ENCODE peak calls at places on chromosome 3, in five cellular contexts. Z is sigmoid colon, Y is body of pancreas, D is HepG2, I is heart left ventricle. C is an unnamed sample.

GRCh38 chr3:52091566-52092290 is 35.4 kb upstream of the DUSP7 start:
- DNase-seq in D (no peak), Z (peak), I (peak), Y (no peak), C (no peak)

GRCh38 chr3:152053876-152054275 is 180.4 kb downstream of the SUCNR1 start:
- DNase-seq in D (no peak), Y (no peak), I (no peak), Z (no peak), C (no peak)

GRCh38 chr3:106428565-106428994 is 559.8 kb upstream of the CBLB start:
- DNase-seq in I (no peak), Z (peak), D (no peak), Y (no peak), C (no peak)

GRCh38 chr3:40317061-40317676 is 7.7 kb downstream of the EIF1B start:
- DNase-seq in Y (peak), I (no peak), Z (no peak), D (peak), C (peak)

GRCh38 chr3:11592460-11593298 is 51.0 kb downstream of the VGLL4 start:
- DNase-seq in I (no peak), Y (no peak), D (no peak), Z (no peak), C (no peak)

GRCh38 chr3:163508212-163508611 is 1570.1 kb downstream of the SI start:
- DNase-seq in Y (no peak), Z (no peak), I (no peak), D (no peak), C (no peak)

GRCh38 chr3:53718462-53718861 is 127.8 kb downstream of the CHDH start:
- DNase-seq in D (no peak), I (no peak), Z (no peak), Y (no peak), C (peak)

GRCh38 chr3:184626942-184627341 is 65.4 kb downstream of the EPHB3 start:
- DNase-seq in I (no peak), Z (no peak), Y (no peak), D (no peak), C (no peak)

GRCh38 chr3:119647843-119648575 is 12.4 kb downstream of the POPDC2 start:
- DNase-seq in Z (no peak), D (no peak), Y (no peak), I (no peak), C (no peak)

GRCh38 chr3:160001850-160002623 is 13.4 kb downstream of the IL12A start:
- DNase-seq in I (no peak), Z (no peak), D (no peak), Y (no peak), C (no peak)

GRCh38 chr3:27511724-27512422 is 27.7 kb upstream of the SLC4A7 start:
- DNase-seq in D (no peak), I (no peak), Y (no peak), Z (no peak), C (no peak)

GRCh38 chr3:122101646-122102045 is 46.5 kb downstream of the CD86 start:
- DNase-seq in D (peak), Z (no peak), I (no peak), Y (no peak), C (peak)

GRCh38 chr3:186825294-186825821 is 17.2 kb upstream of the ADIPOQ start:
- DNase-seq in Y (no peak), D (no peak), I (no peak), Z (no peak), C (peak)

GRCh38 chr3:37068031-37068430 is 74.7 kb downstream of the MLH1 start:
- DNase-seq in Z (no peak), D (no peak), Y (no peak), I (no peak), C (no peak)

GRCh38 chr3:23859839-23860382 is 54.2 kb downstream of the UBE2E1 start:
- DNase-seq in Z (no peak), Y (no peak), D (no peak), I (no peak), C (no peak)

GRCh38 chr3:176872771-176873209 is 324.5 kb downstream of the TBL1XR1 start:
- DNase-seq in D (peak), Y (peak), I (no peak), Z (no peak), C (peak)

GRCh38 chr3:125281411-125281810 is 68.9 kb upstream of the SLC12A8 start:
- DNase-seq in D (no peak), I (no peak), Y (no peak), Z (no peak), C (no peak)

GRCh38 chr3:138898301-138898700 is 48.6 kb downstream of the FOXL2 start:
- DNase-seq in I (no peak), Y (no peak), Z (no peak), D (no peak), C (no peak)

GRCh38 chr3:13890377-13891016 is 10.6 kb upstream of the WNT7A start:
- DNase-seq in D (no peak), Z (no peak), Y (no peak), I (no peak), C (peak)

GRCh38 chr3:125512135-125512920 is 7.7 kb downstream of the SNX4 start:
- DNase-seq in Y (no peak), D (no peak), I (no peak), Z (no peak), C (no peak)

GRCh38 chr3:9397911-9398714 is 698 bp downstream of the SETD5 start:
- DNase-seq in I (peak), Y (peak), Z (peak), D (peak), C (peak)

GRCh38 chr3:15263120-15263519 is 57.1 kb downstream of the CAPN7 start:
- DNase-seq in D (no peak), Y (no peak), I (no peak), Z (no peak), C (no peak)

GRCh38 chr3:157071744-157072525 is 88.0 kb downstream of the CCNL1 start:
- DNase-seq in I (no peak), Z (no peak), D (no peak), Y (no peak), C (no peak)

GRCh38 chr3:174331095-174331802 is 527.9 kb upstream of the NAALADL2 start:
- DNase-seq in I (no peak), D (no peak), Z (no peak), Y (no peak), C (no peak)

GRCh38 chr3:105014631-105015030 is 352.1 kb upstream of the ALCAM start:
- DNase-seq in D (no peak), Y (no peak), I (no peak), Z (no peak), C (no peak)

GRCh38 chr3:125128861-125129501 is 73.2 kb upstream of the HEG1 start:
- DNase-seq in I (no peak), Z (peak), D (peak), Y (no peak), C (no peak)

GRCh38 chr3:87488725-87489124 is 212.3 kb upstream of the POU1F1 start:
- DNase-seq in Y (no peak), Z (no peak), I (no peak), D (no peak), C (no peak)

GRCh38 chr3:45558431-45558830 is 36.1 kb upstream of the LIMD1 start:
- DNase-seq in I (no peak), Y (no peak), Z (peak), D (no peak), C (no peak)

GRCh38 chr3:89107461-89108035 is at the start of gene EPHA3:
- DNase-seq in D (peak), Y (peak), Z (peak), I (peak), C (peak)

GRCh38 chr3:123499316-123499715 is 50.4 kb upstream of the ADCY5 start:
- DNase-seq in Y (no peak), Z (no peak), I (no peak), D (no peak), C (no peak)

GRCh38 chr3:132642539-132642847 is 17.1 kb downstream of the ACAD11 start:
- DNase-seq in Z (no peak), I (no peak), D (no peak), Y (no peak), C (no peak)

GRCh38 chr3:76501315-76501714 is 538.6 kb upstream of the ROBO2 start:
- DNase-seq in I (no peak), Z (no peak), D (no peak), Y (no peak), C (no peak)

GRCh38 chr3:182241777-182242556 is 530.2 kb downstream of the SOX2 start:
- DNase-seq in Z (peak), Y (no peak), I (peak), D (peak), C (no peak)

GRCh38 chr3:26920579-26920978 is 298.0 kb downstream of the LRRC3B start:
- DNase-seq in D (no peak), Y (no peak), Z (no peak), I (no peak), C (no peak)

GRCh38 chr3:43641306-43642114 is 19.7 kb upstream of the ANO10 start:
- DNase-seq in I (no peak), D (no peak), Y (no peak), Z (no peak), C (no peak)

GRCh38 chr3:99413504-99413903 is 224.9 kb upstream of the COL8A1 start:
- DNase-seq in D (no peak), Z (no peak), I (no peak), Y (no peak), C (no peak)
- H3K4me3 ChIP-seq in D (no peak), Z (no peak), I (no peak), Y (no peak), C (no peak)

GRCh38 chr3:33273628-33274027 is 3.6 kb upstream of the FBXL2 start:
- DNase-seq in Z (no peak), Y (no peak), D (no peak), I (no peak), C (no peak)

GRCh38 chr3:33277193-33277882 is at the start of gene FBXL2:
- DNase-seq in Y (peak), I (peak), Z (peak), D (peak), C (peak)

GRCh38 chr3:33278106-33278672 is 947 bp downstream of the FBXL2 start:
- DNase-seq in D (no peak), Y (no peak), Z (no peak), I (no peak), C (peak)
- H3K4me3 ChIP-seq in D (peak), Y (peak), Z (peak), I (peak), C (peak)

GRCh38 chr3:100796556-100796955 is 87.3 kb downstream of the TFG start:
- DNase-seq in Z (no peak), Y (no peak), D (no peak), I (no peak), C (peak)
- H3K4me3 ChIP-seq in Z (no peak), Y (no peak), D (no peak), I (no peak), C (no peak)

GRCh38 chr3:195558602-195559001 is 15.5 kb upstream of the PPP1R2 start:
- DNase-seq in Y (no peak), Z (no peak), I (no peak), D (peak), C (peak)
- H3K4me3 ChIP-seq in Y (no peak), Z (no peak), I (no peak), D (no peak), C (no peak)

GRCh38 chr3:48694610-48695051 is 8.9 kb upstream of the NCKIPSD start:
- DNase-seq in I (peak), Z (peak), Y (peak), D (no peak), C (no peak)
- H3K4me3 ChIP-seq in I (peak), Z (peak), Y (no peak), D (no peak), C (no peak)

GRCh38 chr3:190322604-190323240 is 476 bp upstream of the CLDN1 start:
- DNase-seq in Y (no peak), D (no peak), Z (no peak), I (no peak), C (peak)
- H3K4me3 ChIP-seq in Y (no peak), D (peak), Z (peak), I (peak), C (peak)

GRCh38 chr3:172107403-172107802 is 68.0 kb downstream of the FNDC3B start:
- DNase-seq in D (no peak), Z (no peak), I (no peak), Y (no peak), C (no peak)
- H3K4me3 ChIP-seq in D (no peak), Z (no peak), I (no peak), Y (no peak), C (no peak)

GRCh38 chr3:97070302-97070701 is 255.9 kb downstream of the EPHA6 start:
- DNase-seq in Y (no peak), Z (no peak), I (no peak), D (no peak), C (no peak)
- H3K4me3 ChIP-seq in Y (no peak), Z (no peak), I (no peak), D (no peak), C (no peak)

DNA sequence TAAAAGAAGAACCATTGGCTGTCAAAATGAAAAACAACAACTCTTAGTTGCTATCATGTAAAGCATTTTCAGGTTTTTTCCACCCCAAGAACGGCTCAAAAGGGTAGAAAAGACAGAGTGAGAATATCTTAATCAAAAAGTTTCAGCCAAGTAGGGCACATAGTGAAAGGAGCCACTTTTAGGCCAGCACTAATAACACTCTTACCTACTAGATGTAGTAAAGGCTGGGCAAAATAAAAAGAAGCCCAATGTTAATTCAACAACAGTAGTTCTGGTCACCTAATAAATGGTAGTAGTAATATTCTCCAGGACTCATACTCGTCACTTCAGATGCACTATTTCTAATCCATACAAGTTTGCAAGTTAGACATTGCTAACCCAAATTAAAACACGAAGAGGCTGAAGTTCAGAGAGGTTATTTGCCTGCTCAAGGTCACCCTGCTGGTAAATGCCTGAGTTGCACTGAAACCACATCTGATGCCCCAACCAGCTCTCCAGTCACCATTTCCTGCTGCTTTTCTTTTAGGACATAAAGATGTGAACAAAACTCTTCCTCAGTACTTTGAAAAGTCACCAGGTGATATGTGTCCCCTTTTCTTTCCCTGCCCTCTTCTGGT is 7.5 kb downstream of the GOLIM4 start:
- DNase-seq in D (peak), Y (peak), Z (no peak), I (no peak), C (peak)
- H3K4me3 ChIP-seq in D (no peak), Y (no peak), Z (no peak), I (no peak), C (no peak)

GRCh38 chr3:99648496-99648895 is 10.1 kb downstream of the COL8A1 start:
- DNase-seq in Z (no peak), I (no peak), D (no peak), Y (no peak), C (no peak)
- H3K4me3 ChIP-seq in Z (no peak), I (no peak), D (no peak), Y (no peak), C (no peak)